ENCODE peak calls at places on chromosomes 2 and 18, in nine cellular contexts. One of them, this sample, is unnamed.

GRCh38 chr2:206428783-206429182 is 14.5 kb upstream of the ADAM23 start:
- DNase-seq in adrenal gland: no peak
- DNase-seq in hippocampal formation: no peak
- DNase-seq in Caki2: no peak
- DNase-seq in NCI-H2081: no peak
- DNase-seq in NCI-H460: no peak
- DNase-seq in stimulated activated CD8-positive, alpha-beta memory T cell treated with anti-CD3 and anti-CD28 coated beads, Interleukin-2, amount 100 ng/mL, for 1 hour: no peak
- DNase-seq in activated effector memory CD4-positive, alpha-beta T cell treated with anti-CD3 and anti-CD28 coated beads, Interleukin-2, amount 50 U/mL, for 16 hours: no peak
- DNase-seq in T-helper 9 cell: no peak
- DNase-seq in this sample: no peak

GRCh38 chr18:22346342-22346967 is 71.3 kb downstream of the CTAGE1 start:
- DNase-seq in adrenal gland: peak
- DNase-seq in hippocampal formation: no peak
- DNase-seq in Caki2: no peak
- DNase-seq in NCI-H2081: no peak
- DNase-seq in NCI-H460: no peak
- DNase-seq in stimulated activated CD8-positive, alpha-beta memory T cell treated with anti-CD3 and anti-CD28 coated beads, Interleukin-2, amount 100 ng/mL, for 1 hour: no peak
- DNase-seq in activated effector memory CD4-positive, alpha-beta T cell treated with anti-CD3 and anti-CD28 coated beads, Interleukin-2, amount 50 U/mL, for 16 hours: no peak
- DNase-seq in T-helper 9 cell: no peak
- DNase-seq in this sample: no peak

GRCh38 chr2:214052235-214052634 is 358.6 kb upstream of the VWC2L start:
- DNase-seq in adrenal gland: no peak
- DNase-seq in hippocampal formation: no peak
- DNase-seq in Caki2: no peak
- DNase-seq in NCI-H2081: no peak
- DNase-seq in NCI-H460: no peak
- DNase-seq in stimulated activated CD8-positive, alpha-beta memory T cell treated with anti-CD3 and anti-CD28 coated beads, Interleukin-2, amount 100 ng/mL, for 1 hour: no peak
- DNase-seq in activated effector memory CD4-positive, alpha-beta T cell treated with anti-CD3 and anti-CD28 coated beads, Interleukin-2, amount 50 U/mL, for 16 hours: no peak
- DNase-seq in T-helper 9 cell: no peak
- DNase-seq in this sample: no peak

GRCh38 chr2:27584597-27584996 is 1.8 kb downstream of the ZNF512 start:
- DNase-seq in adrenal gland: no peak
- DNase-seq in hippocampal formation: no peak
- DNase-seq in Caki2: no peak
- DNase-seq in NCI-H2081: no peak
- DNase-seq in NCI-H460: no peak
- DNase-seq in stimulated activated CD8-positive, alpha-beta memory T cell treated with anti-CD3 and anti-CD28 coated beads, Interleukin-2, amount 100 ng/mL, for 1 hour: no peak
- DNase-seq in activated effector memory CD4-positive, alpha-beta T cell treated with anti-CD3 and anti-CD28 coated beads, Interleukin-2, amount 50 U/mL, for 16 hours: no peak
- DNase-seq in T-helper 9 cell: no peak
- DNase-seq in this sample: no peak

GRCh38 chr18:13614701-13615288 is 111.6 kb downstream of the FAM210A start:
- DNase-seq in adrenal gland: peak
- DNase-seq in hippocampal formation: no peak
- DNase-seq in Caki2: no peak
- DNase-seq in NCI-H2081: no peak
- DNase-seq in NCI-H460: no peak
- DNase-seq in stimulated activated CD8-positive, alpha-beta memory T cell treated with anti-CD3 and anti-CD28 coated beads, Interleukin-2, amount 100 ng/mL, for 1 hour: no peak
- DNase-seq in activated effector memory CD4-positive, alpha-beta T cell treated with anti-CD3 and anti-CD28 coated beads, Interleukin-2, amount 50 U/mL, for 16 hours: peak
- DNase-seq in T-helper 9 cell: peak
- DNase-seq in this sample: no peak

GRCh38 chr2:179239194-179239593 is 25.4 kb downstream of the SESTD1 start:
- DNase-seq in adrenal gland: no peak
- DNase-seq in hippocampal formation: no peak
- DNase-seq in Caki2: peak
- DNase-seq in NCI-H2081: no peak
- DNase-seq in NCI-H460: no peak
- DNase-seq in stimulated activated CD8-positive, alpha-beta memory T cell treated with anti-CD3 and anti-CD28 coated beads, Interleukin-2, amount 100 ng/mL, for 1 hour: no peak
- DNase-seq in activated effector memory CD4-positive, alpha-beta T cell treated with anti-CD3 and anti-CD28 coated beads, Interleukin-2, amount 50 U/mL, for 16 hours: no peak
- DNase-seq in T-helper 9 cell: no peak
- DNase-seq in this sample: no peak

GRCh38 chr2:158729873-158730620 is 65.1 kb upstream of the DAPL1 start:
- DNase-seq in adrenal gland: no peak
- DNase-seq in hippocampal formation: peak
- DNase-seq in Caki2: peak
- DNase-seq in NCI-H2081: no peak
- DNase-seq in NCI-H460: no peak
- DNase-seq in stimulated activated CD8-positive, alpha-beta memory T cell treated with anti-CD3 and anti-CD28 coated beads, Interleukin-2, amount 100 ng/mL, for 1 hour: no peak
- DNase-seq in activated effector memory CD4-positive, alpha-beta T cell treated with anti-CD3 and anti-CD28 coated beads, Interleukin-2, amount 50 U/mL, for 16 hours: no peak
- DNase-seq in T-helper 9 cell: no peak
- DNase-seq in this sample: no peak

GRCh38 chr2:128986026-128986720 is 667.5 kb upstream of the HS6ST1 start:
- DNase-seq in adrenal gland: no peak
- DNase-seq in hippocampal formation: no peak
- DNase-seq in Caki2: no peak
- DNase-seq in NCI-H2081: no peak
- DNase-seq in NCI-H460: no peak
- DNase-seq in stimulated activated CD8-positive, alpha-beta memory T cell treated with anti-CD3 and anti-CD28 coated beads, Interleukin-2, amount 100 ng/mL, for 1 hour: no peak
- DNase-seq in activated effector memory CD4-positive, alpha-beta T cell treated with anti-CD3 and anti-CD28 coated beads, Interleukin-2, amount 50 U/mL, for 16 hours: no peak
- DNase-seq in T-helper 9 cell: no peak
- DNase-seq in this sample: no peak

GRCh38 chr2:190988910-190989309 is 25.1 kb downstream of the STAT1 start:
- DNase-seq in adrenal gland: no peak
- DNase-seq in hippocampal formation: no peak
- DNase-seq in Caki2: no peak
- DNase-seq in NCI-H2081: no peak
- DNase-seq in NCI-H460: no peak
- DNase-seq in stimulated activated CD8-positive, alpha-beta memory T cell treated with anti-CD3 and anti-CD28 coated beads, Interleukin-2, amount 100 ng/mL, for 1 hour: no peak
- DNase-seq in activated effector memory CD4-positive, alpha-beta T cell treated with anti-CD3 and anti-CD28 coated beads, Interleukin-2, amount 50 U/mL, for 16 hours: no peak
- DNase-seq in T-helper 9 cell: no peak
- DNase-seq in this sample: no peak

GRCh38 chr2:120937736-120938131 is 202.1 kb downstream of the GLI2 start:
- DNase-seq in adrenal gland: no peak
- DNase-seq in hippocampal formation: no peak
- DNase-seq in Caki2: no peak
- DNase-seq in NCI-H2081: no peak
- DNase-seq in NCI-H460: no peak
- DNase-seq in stimulated activated CD8-positive, alpha-beta memory T cell treated with anti-CD3 and anti-CD28 coated beads, Interleukin-2, amount 100 ng/mL, for 1 hour: no peak
- DNase-seq in activated effector memory CD4-positive, alpha-beta T cell treated with anti-CD3 and anti-CD28 coated beads, Interleukin-2, amount 50 U/mL, for 16 hours: no peak
- DNase-seq in T-helper 9 cell: no peak
- DNase-seq in this sample: no peak

GRCh38 chr18:38790303-38790702 is 1224.7 kb upstream of the CELF4 start:
- DNase-seq in adrenal gland: no peak
- DNase-seq in hippocampal formation: no peak
- DNase-seq in Caki2: no peak
- DNase-seq in NCI-H2081: no peak
- DNase-seq in NCI-H460: no peak
- DNase-seq in stimulated activated CD8-positive, alpha-beta memory T cell treated with anti-CD3 and anti-CD28 coated beads, Interleukin-2, amount 100 ng/mL, for 1 hour: no peak
- DNase-seq in activated effector memory CD4-positive, alpha-beta T cell treated with anti-CD3 and anti-CD28 coated beads, Interleukin-2, amount 50 U/mL, for 16 hours: no peak
- DNase-seq in T-helper 9 cell: no peak
- DNase-seq in this sample: no peak

GRCh38 chr18:24463233-24463775 is 2.9 kb downstream of the HRH4 start:
- DNase-seq in adrenal gland: no peak
- DNase-seq in hippocampal formation: no peak
- DNase-seq in Caki2: no peak
- DNase-seq in NCI-H2081: no peak
- DNase-seq in NCI-H460: no peak
- DNase-seq in stimulated activated CD8-positive, alpha-beta memory T cell treated with anti-CD3 and anti-CD28 coated beads, Interleukin-2, amount 100 ng/mL, for 1 hour: no peak
- DNase-seq in activated effector memory CD4-positive, alpha-beta T cell treated with anti-CD3 and anti-CD28 coated beads, Interleukin-2, amount 50 U/mL, for 16 hours: no peak
- DNase-seq in T-helper 9 cell: no peak
- DNase-seq in this sample: no peak

GRCh38 chr2:38750793-38751042 is 443 bp downstream of the SRSF7 start:
- DNase-seq in adrenal gland: peak
- DNase-seq in hippocampal formation: peak
- DNase-seq in Caki2: no peak
- DNase-seq in NCI-H2081: peak
- DNase-seq in NCI-H460: peak
- DNase-seq in stimulated activated CD8-positive, alpha-beta memory T cell treated with anti-CD3 and anti-CD28 coated beads, Interleukin-2, amount 100 ng/mL, for 1 hour: peak
- DNase-seq in activated effector memory CD4-positive, alpha-beta T cell treated with anti-CD3 and anti-CD28 coated beads, Interleukin-2, amount 50 U/mL, for 16 hours: peak
- DNase-seq in T-helper 9 cell: peak
- DNase-seq in this sample: peak

GRCh38 chr18:31162419-31162793 is 250 bp downstream of the DSC1 start:
- DNase-seq in adrenal gland: no peak
- DNase-seq in hippocampal formation: no peak
- DNase-seq in Caki2: no peak
- DNase-seq in NCI-H2081: no peak
- DNase-seq in NCI-H460: no peak
- DNase-seq in stimulated activated CD8-positive, alpha-beta memory T cell treated with anti-CD3 and anti-CD28 coated beads, Interleukin-2, amount 100 ng/mL, for 1 hour: no peak
- DNase-seq in activated effector memory CD4-positive, alpha-beta T cell treated with anti-CD3 and anti-CD28 coated beads, Interleukin-2, amount 50 U/mL, for 16 hours: no peak
- DNase-seq in T-helper 9 cell: no peak
- DNase-seq in this sample: no peak

GRCh38 chr2:205047273-205047839 is 502.1 kb downstream of the PARD3B start:
- DNase-seq in adrenal gland: no peak
- DNase-seq in hippocampal formation: no peak
- DNase-seq in Caki2: no peak
- DNase-seq in NCI-H2081: peak
- DNase-seq in NCI-H460: no peak
- DNase-seq in stimulated activated CD8-positive, alpha-beta memory T cell treated with anti-CD3 and anti-CD28 coated beads, Interleukin-2, amount 100 ng/mL, for 1 hour: no peak
- DNase-seq in activated effector memory CD4-positive, alpha-beta T cell treated with anti-CD3 and anti-CD28 coated beads, Interleukin-2, amount 50 U/mL, for 16 hours: no peak
- DNase-seq in T-helper 9 cell: no peak
- DNase-seq in this sample: no peak

GRCh38 chr2:202778217-202778616 is 93.3 kb downstream of the ICA1L start:
- DNase-seq in adrenal gland: no peak
- DNase-seq in hippocampal formation: no peak
- DNase-seq in Caki2: no peak
- DNase-seq in NCI-H2081: peak
- DNase-seq in NCI-H460: no peak
- DNase-seq in stimulated activated CD8-positive, alpha-beta memory T cell treated with anti-CD3 and anti-CD28 coated beads, Interleukin-2, amount 100 ng/mL, for 1 hour: no peak
- DNase-seq in activated effector memory CD4-positive, alpha-beta T cell treated with anti-CD3 and anti-CD28 coated beads, Interleukin-2, amount 50 U/mL, for 16 hours: no peak
- DNase-seq in T-helper 9 cell: no peak
- DNase-seq in this sample: no peak

GRCh38 chr2:159677654-159678053 is 34.7 kb upstream of the MARCHF7 start:
- DNase-seq in adrenal gland: no peak
- DNase-seq in hippocampal formation: no peak
- DNase-seq in Caki2: no peak
- DNase-seq in NCI-H2081: no peak
- DNase-seq in NCI-H460: peak
- DNase-seq in stimulated activated CD8-positive, alpha-beta memory T cell treated with anti-CD3 and anti-CD28 coated beads, Interleukin-2, amount 100 ng/mL, for 1 hour: no peak
- DNase-seq in activated effector memory CD4-positive, alpha-beta T cell treated with anti-CD3 and anti-CD28 coated beads, Interleukin-2, amount 50 U/mL, for 16 hours: no peak
- DNase-seq in T-helper 9 cell: no peak
- DNase-seq in this sample: no peak

GRCh38 chr2:216829533-216829932 is 30.3 kb downstream of the TNP1 start:
- DNase-seq in adrenal gland: peak
- DNase-seq in hippocampal formation: no peak
- DNase-seq in Caki2: no peak
- DNase-seq in NCI-H2081: peak
- DNase-seq in NCI-H460: no peak
- DNase-seq in stimulated activated CD8-positive, alpha-beta memory T cell treated with anti-CD3 and anti-CD28 coated beads, Interleukin-2, amount 100 ng/mL, for 1 hour: no peak
- DNase-seq in activated effector memory CD4-positive, alpha-beta T cell treated with anti-CD3 and anti-CD28 coated beads, Interleukin-2, amount 50 U/mL, for 16 hours: no peak
- DNase-seq in T-helper 9 cell: no peak
- DNase-seq in this sample: peak

GRCh38 chr2:239760596-239760995 is 264.5 kb downstream of the NDUFA10 start:
- DNase-seq in adrenal gland: no peak
- DNase-seq in hippocampal formation: no peak
- DNase-seq in Caki2: no peak
- DNase-seq in NCI-H2081: no peak
- DNase-seq in NCI-H460: no peak
- DNase-seq in stimulated activated CD8-positive, alpha-beta memory T cell treated with anti-CD3 and anti-CD28 coated beads, Interleukin-2, amount 100 ng/mL, for 1 hour: no peak
- DNase-seq in activated effector memory CD4-positive, alpha-beta T cell treated with anti-CD3 and anti-CD28 coated beads, Interleukin-2, amount 50 U/mL, for 16 hours: peak
- DNase-seq in T-helper 9 cell: no peak
- DNase-seq in this sample: peak

GRCh38 chr2:40279001-40279400 is 172.9 kb downstream of the SLC8A1 start:
- DNase-seq in adrenal gland: no peak
- DNase-seq in hippocampal formation: no peak
- DNase-seq in Caki2: no peak
- DNase-seq in NCI-H2081: no peak
- DNase-seq in NCI-H460: no peak
- DNase-seq in stimulated activated CD8-positive, alpha-beta memory T cell treated with anti-CD3 and anti-CD28 coated beads, Interleukin-2, amount 100 ng/mL, for 1 hour: no peak
- DNase-seq in activated effector memory CD4-positive, alpha-beta T cell treated with anti-CD3 and anti-CD28 coated beads, Interleukin-2, amount 50 U/mL, for 16 hours: no peak
- DNase-seq in T-helper 9 cell: no peak
- DNase-seq in this sample: no peak

GRCh38 chr2:169039702-169040101 is 8.6 kb upstream of the ABCB11 start:
- DNase-seq in adrenal gland: no peak
- DNase-seq in hippocampal formation: no peak
- DNase-seq in Caki2: no peak
- DNase-seq in NCI-H2081: no peak
- DNase-seq in NCI-H460: no peak
- DNase-seq in stimulated activated CD8-positive, alpha-beta memory T cell treated with anti-CD3 and anti-CD28 coated beads, Interleukin-2, amount 100 ng/mL, for 1 hour: no peak
- DNase-seq in activated effector memory CD4-positive, alpha-beta T cell treated with anti-CD3 and anti-CD28 coated beads, Interleukin-2, amount 50 U/mL, for 16 hours: no peak
- DNase-seq in T-helper 9 cell: no peak
- DNase-seq in this sample: no peak

GRCh38 chr2:217707116-217707742 is 295.6 kb downstream of the TNS1 start:
- DNase-seq in adrenal gland: no peak
- DNase-seq in hippocampal formation: no peak
- DNase-seq in Caki2: no peak
- DNase-seq in NCI-H2081: no peak
- DNase-seq in NCI-H460: no peak
- DNase-seq in stimulated activated CD8-positive, alpha-beta memory T cell treated with anti-CD3 and anti-CD28 coated beads, Interleukin-2, amount 100 ng/mL, for 1 hour: no peak
- DNase-seq in activated effector memory CD4-positive, alpha-beta T cell treated with anti-CD3 and anti-CD28 coated beads, Interleukin-2, amount 50 U/mL, for 16 hours: no peak
- DNase-seq in T-helper 9 cell: no peak
- DNase-seq in this sample: no peak

GRCh38 chr2:18682681-18683080 is 93.3 kb upstream of the NT5C1B start:
- DNase-seq in adrenal gland: no peak
- DNase-seq in hippocampal formation: no peak
- DNase-seq in Caki2: no peak
- DNase-seq in NCI-H2081: no peak
- DNase-seq in NCI-H460: no peak
- DNase-seq in stimulated activated CD8-positive, alpha-beta memory T cell treated with anti-CD3 and anti-CD28 coated beads, Interleukin-2, amount 100 ng/mL, for 1 hour: no peak
- DNase-seq in activated effector memory CD4-positive, alpha-beta T cell treated with anti-CD3 and anti-CD28 coated beads, Interleukin-2, amount 50 U/mL, for 16 hours: no peak
- DNase-seq in T-helper 9 cell: no peak
- DNase-seq in this sample: no peak

GRCh38 chr18:36176739-36177138 is 10.6 kb upstream of the MOCOS start:
- DNase-seq in adrenal gland: no peak
- DNase-seq in hippocampal formation: no peak
- DNase-seq in Caki2: no peak
- DNase-seq in NCI-H2081: no peak
- DNase-seq in NCI-H460: no peak
- DNase-seq in stimulated activated CD8-positive, alpha-beta memory T cell treated with anti-CD3 and anti-CD28 coated beads, Interleukin-2, amount 100 ng/mL, for 1 hour: no peak
- DNase-seq in activated effector memory CD4-positive, alpha-beta T cell treated with anti-CD3 and anti-CD28 coated beads, Interleukin-2, amount 50 U/mL, for 16 hours: no peak
- DNase-seq in T-helper 9 cell: no peak
- DNase-seq in this sample: no peak

GRCh38 chr2:113812204-113812603 is 55.8 kb upstream of the SLC35F5 start:
- DNase-seq in adrenal gland: peak
- DNase-seq in hippocampal formation: no peak
- DNase-seq in Caki2: no peak
- DNase-seq in NCI-H2081: no peak
- DNase-seq in NCI-H460: no peak
- DNase-seq in stimulated activated CD8-positive, alpha-beta memory T cell treated with anti-CD3 and anti-CD28 coated beads, Interleukin-2, amount 100 ng/mL, for 1 hour: no peak
- DNase-seq in activated effector memory CD4-positive, alpha-beta T cell treated with anti-CD3 and anti-CD28 coated beads, Interleukin-2, amount 50 U/mL, for 16 hours: no peak
- DNase-seq in T-helper 9 cell: no peak
- DNase-seq in this sample: no peak

GRCh38 chr2:204967199-204967995 is 422.1 kb downstream of the PARD3B start:
- DNase-seq in adrenal gland: no peak
- DNase-seq in hippocampal formation: no peak
- DNase-seq in Caki2: no peak
- DNase-seq in NCI-H2081: no peak
- DNase-seq in NCI-H460: no peak
- DNase-seq in stimulated activated CD8-positive, alpha-beta memory T cell treated with anti-CD3 and anti-CD28 coated beads, Interleukin-2, amount 100 ng/mL, for 1 hour: no peak
- DNase-seq in activated effector memory CD4-positive, alpha-beta T cell treated with anti-CD3 and anti-CD28 coated beads, Interleukin-2, amount 50 U/mL, for 16 hours: peak
- DNase-seq in T-helper 9 cell: peak
- DNase-seq in this sample: no peak

GRCh38 chr2:102206666-102207341 is 20.0 kb downstream of the IL1RL2 start:
- DNase-seq in adrenal gland: no peak
- DNase-seq in hippocampal formation: no peak
- DNase-seq in Caki2: no peak
- DNase-seq in NCI-H2081: no peak
- DNase-seq in NCI-H460: no peak
- DNase-seq in stimulated activated CD8-positive, alpha-beta memory T cell treated with anti-CD3 and anti-CD28 coated beads, Interleukin-2, amount 100 ng/mL, for 1 hour: no peak
- DNase-seq in activated effector memory CD4-positive, alpha-beta T cell treated with anti-CD3 and anti-CD28 coated beads, Interleukin-2, amount 50 U/mL, for 16 hours: no peak
- DNase-seq in T-helper 9 cell: no peak
- DNase-seq in this sample: no peak

GRCh38 chr2:2466534-2466933 is 135.5 kb upstream of the MYT1L start:
- DNase-seq in adrenal gland: no peak
- DNase-seq in hippocampal formation: no peak
- DNase-seq in Caki2: no peak
- DNase-seq in NCI-H2081: no peak
- DNase-seq in NCI-H460: no peak
- DNase-seq in stimulated activated CD8-positive, alpha-beta memory T cell treated with anti-CD3 and anti-CD28 coated beads, Interleukin-2, amount 100 ng/mL, for 1 hour: no peak
- DNase-seq in activated effector memory CD4-positive, alpha-beta T cell treated with anti-CD3 and anti-CD28 coated beads, Interleukin-2, amount 50 U/mL, for 16 hours: no peak
- DNase-seq in T-helper 9 cell: no peak
- DNase-seq in this sample: no peak

GRCh38 chr18:61889541-61889940 is 3.3 kb downstream of the RNF152 start:
- DNase-seq in adrenal gland: no peak
- DNase-seq in hippocampal formation: no peak
- DNase-seq in Caki2: no peak
- DNase-seq in NCI-H2081: no peak
- DNase-seq in NCI-H460: no peak
- DNase-seq in stimulated activated CD8-positive, alpha-beta memory T cell treated with anti-CD3 and anti-CD28 coated beads, Interleukin-2, amount 100 ng/mL, for 1 hour: no peak
- DNase-seq in activated effector memory CD4-positive, alpha-beta T cell treated with anti-CD3 and anti-CD28 coated beads, Interleukin-2, amount 50 U/mL, for 16 hours: no peak
- DNase-seq in T-helper 9 cell: no peak
- DNase-seq in this sample: no peak

GRCh38 chr2:70826696-70827330 is 6.4 kb upstream of the CLEC4F start:
- DNase-seq in adrenal gland: no peak
- DNase-seq in hippocampal formation: no peak
- DNase-seq in Caki2: no peak
- DNase-seq in NCI-H2081: no peak
- DNase-seq in NCI-H460: no peak
- DNase-seq in stimulated activated CD8-positive, alpha-beta memory T cell treated with anti-CD3 and anti-CD28 coated beads, Interleukin-2, amount 100 ng/mL, for 1 hour: no peak
- DNase-seq in activated effector memory CD4-positive, alpha-beta T cell treated with anti-CD3 and anti-CD28 coated beads, Interleukin-2, amount 50 U/mL, for 16 hours: no peak
- DNase-seq in T-helper 9 cell: no peak
- DNase-seq in this sample: no peak

GRCh38 chr2:206084870-206085741 is 868 bp downstream of the INO80D start:
- DNase-seq in adrenal gland: peak
- DNase-seq in hippocampal formation: peak
- DNase-seq in Caki2: peak
- DNase-seq in NCI-H2081: peak
- DNase-seq in NCI-H460: peak
- DNase-seq in stimulated activated CD8-positive, alpha-beta memory T cell treated with anti-CD3 and anti-CD28 coated beads, Interleukin-2, amount 100 ng/mL, for 1 hour: peak
- DNase-seq in activated effector memory CD4-positive, alpha-beta T cell treated with anti-CD3 and anti-CD28 coated beads, Interleukin-2, amount 50 U/mL, for 16 hours: peak
- DNase-seq in T-helper 9 cell: peak
- DNase-seq in this sample: peak